ENCODE peak calls at places on chromosomes 5 and 9, in nine cellular contexts. V, L, S, M, A, T, F, R and G are unnamed samples.

GRCh38 chr5:160118349-160119141 is 705 bp downstream of the PWWP2A start:
- DNase-seq in S (no peak), A (peak; percentile 23), V (peak; percentile 69), L (no peak), M (no peak), T (no peak), R (no peak), F (peak; percentile 14), G (no peak)

GRCh38 chr9:93673271-93673843 is 97.0 kb downstream of the PHF2 start:
- DNase-seq in R (no peak), T (no peak), F (no peak), L (no peak), V (no peak), A (no peak), S (no peak), M (no peak), G (no peak)

GRCh38 chr9:20224756-20225155 is 397.5 kb downstream of the MLLT3 start:
- DNase-seq in M (no peak), R (no peak), A (no peak), V (no peak), F (no peak), T (no peak), L (peak; percentile 27), S (no peak), G (no peak)

GRCh38 chr5:79489773-79490172 is 24.2 kb downstream of the HOMER1 start:
- DNase-seq in V (no peak), R (no peak), S (no peak), L (no peak), F (no peak), T (no peak), M (no peak), A (no peak), G (no peak)

GRCh38 chr9:71079451-71079850 is 42.0 kb downstream of the TRPM3 start:
- DNase-seq in S (no peak), M (no peak), V (no peak), T (no peak), R (peak; percentile 8), L (peak; percentile 17), A (no peak), F (peak; percentile 4), G (no peak)

GRCh38 chr5:50927953-50928352 is 261.5 kb downstream of the PARP8 start:
- DNase-seq in L (no peak), S (no peak), F (no peak), T (no peak), M (no peak), A (no peak), V (no peak), R (no peak), G (no peak)

GRCh38 chr9:93207326-93207814 is 23.4 kb downstream of the WNK2 start:
- DNase-seq in R (no peak), S (no peak), T (no peak), M (no peak), V (peak; percentile 74), F (no peak), L (peak; percentile 60), A (no peak), G (peak; percentile 14)

GRCh38 chr9:70574222-70574837 is 159.9 kb upstream of the KLF9 start:
- DNase-seq in L (peak; percentile 89), A (peak; percentile 44), F (no peak), R (no peak), S (no peak), V (no peak), T (peak; percentile 33), M (no peak), G (no peak)

GRCh38 chr9:38144421-38144820 is 75.4 kb upstream of the SHB start:
- DNase-seq in S (no peak), F (peak; percentile 8), R (no peak), V (no peak), M (no peak), T (no peak), A (peak; percentile 36), L (peak; percentile 89), G (no peak)

GRCh38 chr5:98902733-98903132 is 26.1 kb downstream of the CHD1 start:
- DNase-seq in F (peak; percentile 51), S (no peak), R (no peak), M (no peak), A (no peak), T (no peak), L (peak; percentile 58), V (no peak), G (no peak)

GRCh38 chr5:174293006-174293405 is 247.5 kb downstream of the NSG2 start:
- DNase-seq in F (no peak), A (no peak), S (no peak), R (no peak), L (no peak), T (no peak), V (no peak), M (no peak), G (no peak)

GRCh38 chr9:77440057-77440456 is 208.1 kb downstream of the GNA14 start:
- DNase-seq in S (no peak), A (peak; percentile 67), M (no peak), F (no peak), T (peak; percentile 51), V (no peak), L (peak; percentile 62), R (no peak), G (peak; percentile 98)
- H3K9ac ChIP-seq in S (no peak overlapping the region), A (no peak overlapping the region), M (no peak overlapping the region), F (no peak overlapping the region), T (no peak overlapping the region), V (no peak overlapping the region), L (peak overlapping the region; percentile 34), R (no peak overlapping the region), G (no peak overlapping the region)

GRCh38 chr9:78288214-78288892 is 8.6 kb upstream of the PSAT1 start:
- DNase-seq in M (no peak), R (peak; percentile 29), F (no peak), L (no peak), A (no peak), T (no peak), V (peak; percentile 11), S (no peak), G (no peak)

GRCh38 chr9:78286946-78287388 is 10.0 kb upstream of the PSAT1 start:
- DNase-seq in F (no peak), L (no peak), V (no peak), R (peak; percentile 94), M (no peak), A (no peak), S (no peak), T (no peak), G (no peak)

GRCh38 chr9:78292026-78292425 is 4.9 kb upstream of the PSAT1 start:
- DNase-seq in V (no peak), R (no peak), S (no peak), F (no peak), T (no peak), M (no peak), A (no peak), L (no peak), G (no peak)

GRCh38 chr9:78291240-78291915 is 5.5 kb upstream of the PSAT1 start:
- DNase-seq in T (no peak), V (no peak), F (no peak), R (no peak), M (no peak), L (no peak), A (no peak), S (no peak), G (no peak)

DNA sequence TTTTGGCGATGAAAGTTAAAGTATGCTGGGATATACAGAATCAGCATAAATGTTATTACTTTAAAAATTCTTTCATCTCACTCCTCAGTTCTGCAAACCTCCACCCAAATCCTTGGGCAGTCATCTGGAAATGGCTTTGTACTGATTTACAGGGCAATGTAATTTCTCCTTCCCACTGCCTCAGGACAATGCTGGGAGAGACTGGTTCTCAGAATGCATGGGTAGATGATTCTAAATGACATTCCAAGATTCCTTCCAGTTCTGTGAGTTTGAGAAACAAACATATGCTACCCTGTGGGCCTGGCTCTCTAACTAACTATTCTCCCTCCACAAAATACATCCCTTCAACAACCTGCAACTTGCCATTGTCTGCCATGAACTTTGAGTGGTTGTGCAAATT is 7.5 kb upstream of the PSAT1 start:
- DNase-seq in L (no peak), T (no peak), S (no peak), V (no peak), A (no peak), M (no peak), F (no peak), R (no peak), G (no peak)
- H3K27ac ChIP-seq in L (no peak overlapping the region), T (no peak overlapping the region), S (no peak overlapping the region), V (no peak overlapping the region), A (no peak overlapping the region), M (no peak overlapping the region), F (no peak overlapping the region), R (no peak overlapping the region), G (no peak overlapping the region)

DNA sequence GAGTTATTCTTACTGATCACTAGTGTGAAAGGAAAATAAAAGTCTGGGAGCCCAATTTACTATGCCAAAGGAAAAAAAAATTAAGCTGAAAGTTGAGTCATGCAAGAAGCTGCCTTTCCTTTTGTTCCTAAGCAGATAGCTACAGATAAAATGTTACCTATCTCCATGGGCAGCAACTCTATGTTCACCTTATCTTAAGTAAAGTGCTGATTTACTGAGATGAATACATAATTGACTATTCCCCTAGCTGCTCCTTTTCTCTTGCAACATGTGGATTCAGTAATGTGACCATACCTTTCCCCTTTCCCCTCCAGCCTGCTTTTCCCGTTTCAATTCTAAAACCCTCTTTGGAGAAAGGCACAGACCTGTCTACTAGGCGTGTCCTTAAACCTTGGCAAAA is 62.7 kb upstream of the NR5A1 start:
- DNase-seq in S (no peak), F (no peak), M (no peak), T (no peak), L (no peak), R (no peak), V (peak; percentile 52), A (peak; percentile 83), G (no peak)
- H3K9ac ChIP-seq in S (no peak overlapping the region), F (no peak overlapping the region), M (no peak overlapping the region), T (no peak overlapping the region), L (no peak overlapping the region), R (no peak overlapping the region), V (no peak overlapping the region), A (no peak overlapping the region), G (no peak overlapping the region)

GRCh38 chr5:82405166-82405565 is 127.0 kb upstream of the RPS23 start:
- DNase-seq in T (no peak), L (peak; percentile 98), V (no peak), F (peak; percentile 70), R (no peak), A (no peak), M (no peak), S (no peak), G (no peak)

GRCh38 chr5:82403026-82403425 is 124.9 kb upstream of the RPS23 start:
- DNase-seq in F (no peak), A (no peak), L (no peak), R (no peak), V (no peak), T (no peak), S (no peak), M (no peak), G (no peak)

GRCh38 chr5:82404382-82404945 is 126.3 kb upstream of the RPS23 start:
- DNase-seq in V (no peak), T (no peak), S (no peak), R (no peak), F (no peak), A (no peak), M (no peak), L (no peak), G (no peak)

GRCh38 chr5:82405618-82406199 is 127.6 kb upstream of the RPS23 start:
- DNase-seq in V (no peak), A (no peak), M (no peak), T (no peak), F (peak; percentile 97), R (peak; percentile 63), S (no peak), L (peak; percentile 100), G (no peak)

GRCh38 chr5:82403724-82404123 is 125.6 kb upstream of the RPS23 start:
- DNase-seq in M (no peak), V (no peak), F (no peak), S (no peak), A (no peak), T (no peak), R (no peak), L (no peak), G (no peak)
- H3K27ac ChIP-seq in M (no peak overlapping the region), V (no peak overlapping the region), F (peak overlapping the region; percentile 98), S (no peak overlapping the region), A (no peak overlapping the region), T (no peak overlapping the region), R (no peak overlapping the region), L (no peak overlapping the region), G (no peak overlapping the region)